ENCODE peak calls at places on chromosomes 5 and 9, in five cellular contexts. L is activated CD4-positive, alpha-beta T cell treated with anti-CD3 and anti-CD28 coated beads for 36 hours; X is H1; B is GM10248; Z is heart right ventricle. K is an unnamed sample.

GRCh38 chr5:111345731-111346130 is 121.5 kb downstream of the CAMK4 start:
- DNase-seq in B (no peak), L (no peak), X (no peak), Z (no peak), K (no peak)

GRCh38 chr5:165393839-165394238 is 1888.4 kb downstream of the MAT2B start:
- DNase-seq in L (no peak), X (no peak), Z (no peak), B (no peak), K (no peak)

GRCh38 chr5:155027993-155028629 is 14.6 kb downstream of the KIF4B start:
- DNase-seq in L (no peak), X (no peak), Z (no peak), B (no peak), K (no peak)

GRCh38 chr5:1793966-1794895 is 5.4 kb downstream of the MRPL36 start:
- DNase-seq in B (no peak), L (no peak), X (no peak), Z (no peak), K (no peak)

GRCh38 chr9:135611875-135612209 is 27.5 kb downstream of the GLT6D1 start:
- DNase-seq in L (no peak), Z (no peak), B (no peak), X (no peak), K (no peak)

GRCh38 chr9:22829236-22829635 is 382.6 kb downstream of the DMRTA1 start:
- DNase-seq in B (no peak), X (no peak), L (no peak), Z (no peak), K (no peak)

GRCh38 chr9:112872019-112872418 is 18.7 kb downstream of the SLC46A2 start:
- DNase-seq in B (no peak), L (no peak), X (no peak), Z (no peak), K (no peak)

GRCh38 chr5:13993926-13994325 is 49.4 kb upstream of the DNAH5 start:
- DNase-seq in Z (no peak), X (no peak), L (no peak), B (no peak), K (no peak)

GRCh38 chr9:134633362-134634142 is 8.1 kb upstream of the COL5A1 start:
- DNase-seq in B (no peak), L (peak; percentile 2), X (no peak), Z (no peak), K (no peak)

GRCh38 chr5:123440456-123440855 is 17.3 kb upstream of the CEP120 start:
- DNase-seq in L (no peak), Z (no peak), X (no peak), B (no peak), K (no peak)

GRCh38 chr5:116038817-116039216 is 6.5 kb downstream of the ARL14EPL start:
- DNase-seq in X (no peak), L (peak; percentile 32), B (peak; percentile 39), Z (no peak), K (no peak)

GRCh38 chr5:17880869-17881268 is 246.6 kb downstream of the TAF11L14 start:
- DNase-seq in L (no peak), B (no peak), Z (no peak), X (no peak), K (no peak)

GRCh38 chr9:462611-463010 is 247.9 kb downstream of the DOCK8 start:
- DNase-seq in Z (no peak), L (no peak), X (no peak), B (no peak), K (no peak)

GRCh38 chr5:142079243-142079642 is 29.3 kb upstream of the NDFIP1 start:
- DNase-seq in Z (no peak), X (no peak), L (no peak), B (no peak), K (no peak)

GRCh38 chr9:130539473-130540223 is 39.7 kb upstream of the FUBP3 start:
- DNase-seq in X (no peak), L (no peak), Z (no peak), B (no peak), K (no peak)

GRCh38 chr9:36676823-36677521 is 104.3 kb downstream of the MELK start:
- DNase-seq in Z (no peak), L (no peak), X (no peak), B (no peak), K (no peak)

GRCh38 chr9:1701113-1701512 is 314.0 kb upstream of the SMARCA2 start:
- DNase-seq in X (no peak), Z (no peak), L (no peak), B (no peak), K (no peak)

GRCh38 chr5:178994580-178995340 is at the start of gene GRM6:
- DNase-seq in Z (no peak), B (no peak), L (no peak), X (peak; percentile 67), K (no peak)

GRCh38 chr5:96952946-96953730 is 17.3 kb downstream of the LNPEP start:
- DNase-seq in X (no peak), B (no peak), Z (no peak), L (no peak), K (no peak)

GRCh38 chr5:157197088-157197487 is 16.4 kb downstream of the ITK start:
- DNase-seq in B (no peak), L (peak; percentile 47), Z (no peak), X (no peak), K (no peak)

GRCh38 chr9:137049544-137050449 is 3.8 kb upstream of the NPDC1 start:
- DNase-seq in X (peak; percentile 90), Z (no peak), B (peak; percentile 70), L (peak; percentile 88), K (peak; percentile 84)

GRCh38 chr9:98973546-98973921 is 29.8 kb downstream of the COL15A1 start:
- DNase-seq in B (no peak), X (no peak), Z (peak; percentile 68), L (no peak), K (no peak)

GRCh38 chr5:131067596-131067995 is 97.5 kb downstream of the HINT1 start:
- DNase-seq in Z (no peak), X (no peak), L (no peak), B (no peak), K (no peak)

GRCh38 chr5:6496207-6496584 is 47.5 kb downstream of the UBE2QL1 start:
- DNase-seq in B (peak; percentile 55), L (peak; percentile 51), Z (no peak), X (no peak), K (no peak)

GRCh38 chr5:96006291-96006690 is 44.6 kb upstream of the ELL2 start:
- DNase-seq in B (no peak), Z (no peak), L (no peak), X (no peak), K (no peak)

GRCh38 chr5:74586831-74587230 is 53.7 kb downstream of the ENC1 start:
- DNase-seq in X (no peak), Z (no peak), L (no peak), B (no peak), K (no peak)

GRCh38 chr9:136078498-136079011 is 16.5 kb downstream of the NACC2 start:
- DNase-seq in Z (peak; percentile 9), B (no peak), L (no peak), X (no peak), K (no peak)

GRCh38 chr9:91221332-91221731 is 140.4 kb downstream of the AUH start:
- DNase-seq in B (no peak), L (no peak), X (no peak), Z (no peak), K (no peak)

GRCh38 chr5:106397700-106398099 is 1273.0 kb downstream of the EFNA5 start:
- DNase-seq in X (no peak), L (no peak), Z (no peak), B (no peak), K (no peak)

GRCh38 chr5:165573445-165573844 is 2068.0 kb downstream of the MAT2B start:
- DNase-seq in X (no peak), B (no peak), Z (no peak), L (no peak), K (no peak)

GRCh38 chr5:148391422-148391821 is 7.7 kb downstream of the FBXO38 start:
- DNase-seq in Z (no peak), X (no peak), B (no peak), L (no peak), K (no peak)

GRCh38 chr5:133709074-133709676 is 96.8 kb upstream of the FSTL4 start:
- DNase-seq in L (no peak), Z (no peak), B (no peak), X (no peak), K (no peak)